ENCODE peak calls at places on chromosomes 2 and 18, in five cellular contexts. U is NCI-H69, Y is renal cortical epithelial cell, V is A172, J is A549. N is an unnamed sample.

GRCh38 chr2:129366263-129366662 is 613.2 kb upstream of the RAB6C start:
- DNase-seq in J (no peak), Y (no peak), V (no peak), U (no peak), N (no peak)

GRCh38 chr2:227861011-227861410 is 10.4 kb upstream of the DAW1 start:
- DNase-seq in U (no peak), J (no peak), Y (no peak), V (no peak), N (no peak)

GRCh38 chr2:237474931-237475703 is 11.9 kb upstream of the MLPH start:
- DNase-seq in Y (peak), V (peak), J (peak), U (peak), N (peak)

GRCh38 chr18:45526120-45526841 is 89.0 kb upstream of the SLC14A2 start:
- DNase-seq in V (no peak), U (peak), J (no peak), Y (no peak), N (peak)

GRCh38 chr2:98348066-98348561 is 1.9 kb downstream of the CNGA3 start:
- DNase-seq in J (no peak), U (peak), V (no peak), Y (no peak), N (peak)

GRCh38 chr2:215624423-215624829 is 188.6 kb upstream of the FN1 start:
- DNase-seq in V (no peak), J (no peak), Y (peak), U (peak), N (no peak)

GRCh38 chr18:22494771-22495170 is 77.1 kb upstream of the CTAGE1 start:
- DNase-seq in U (no peak), J (no peak), Y (no peak), V (peak), N (no peak)

GRCh38 chr2:118032169-118033013 is 18.5 kb upstream of the CCDC93 start:
- DNase-seq in J (peak), V (peak), Y (peak), U (peak), N (peak)

GRCh38 chr2:173740639-173741038 is 224.5 kb downstream of the SP3 start:
- DNase-seq in J (no peak), Y (no peak), U (no peak), V (no peak), N (no peak)

GRCh38 chr2:29053680-29054400 is 20.5 kb downstream of the PCARE start:
- DNase-seq in U (peak), V (no peak), Y (no peak), J (no peak), N (peak)

GRCh38 chr2:237650455-237650850 is 23.1 kb downstream of the LRRFIP1 start:
- DNase-seq in V (no peak), J (no peak), Y (no peak), U (no peak), N (no peak)

GRCh38 chr2:60973705-60974104 is 43.8 kb upstream of the PEX13 start:
- DNase-seq in Y (no peak), V (no peak), U (no peak), J (no peak), N (no peak)

GRCh38 chr18:76708036-76708726 is 114.2 kb upstream of the ZNF236 start:
- DNase-seq in V (no peak), Y (no peak), J (no peak), U (no peak), N (peak)

GRCh38 chr2:134508396-134508795 is 210.4 kb downstream of the TMEM163 start:
- DNase-seq in V (no peak), U (peak), Y (no peak), J (no peak), N (no peak)

GRCh38 chr2:30374380-30374779 is 72.7 kb upstream of the LCLAT1 start:
- DNase-seq in V (no peak), Y (no peak), J (no peak), U (no peak), N (no peak)

GRCh38 chr2:147456729-147457128 is 388.1 kb upstream of the ACVR2A start:
- DNase-seq in U (peak), V (no peak), Y (no peak), J (no peak), N (no peak)

GRCh38 chr2:231413921-231414476 is 18.5 kb downstream of the B3GNT7 start:
- DNase-seq in V (no peak), Y (no peak), U (no peak), J (no peak), N (no peak)

GRCh38 chr2:58122540-58122939 is 75.9 kb downstream of the VRK2 start:
- DNase-seq in U (no peak), V (no peak), Y (no peak), J (no peak), N (no peak)

GRCh38 chr2:3867451-3867850 is 164.1 kb downstream of the DCDC2C start:
- DNase-seq in V (no peak), U (no peak), Y (no peak), J (no peak), N (peak)

GRCh38 chr2:72023678-72024390 is 123.8 kb downstream of the CYP26B1 start:
- DNase-seq in Y (no peak), U (no peak), J (no peak), V (no peak), N (no peak)

GRCh38 chr18:48621240-48621639 is 82.4 kb downstream of the CTIF start:
- DNase-seq in U (no peak), J (peak), Y (peak), V (peak), N (no peak)

GRCh38 chr18:24764766-24765165 is 304.3 kb downstream of the HRH4 start:
- DNase-seq in V (no peak), Y (no peak), U (no peak), J (no peak), N (no peak)

GRCh38 chr2:205872716-205873115 is 190.4 kb downstream of the NRP2 start:
- DNase-seq in J (no peak), V (no peak), U (no peak), Y (no peak), N (no peak)

GRCh38 chr2:40433739-40434138 is 18.2 kb downstream of the SLC8A1 start:
- DNase-seq in J (no peak), Y (no peak), V (peak), U (no peak), N (no peak)

GRCh38 chr18:32980896-32981295 is 208.1 kb upstream of the KLHL14 start:
- DNase-seq in J (no peak), U (peak), V (no peak), Y (no peak), N (no peak)

GRCh38 chr2:216285641-216286156 is 86.6 kb downstream of the MARCHF4 start:
- DNase-seq in Y (peak), V (no peak), U (peak), J (no peak), N (no peak)

GRCh38 chr18:34492652-34493051 is 217.4 kb upstream of the DTNA start:
- DNase-seq in V (no peak), Y (peak), U (peak), J (no peak), N (peak)

GRCh38 chr2:9681427-9681817 is 50.6 kb upstream of the YWHAQ start:
- DNase-seq in J (no peak), V (no peak), Y (no peak), U (no peak), N (no peak)

GRCh38 chr2:69118609-69119008 is 105.6 kb downstream of the ANTXR1 start:
- DNase-seq in Y (no peak), U (no peak), J (no peak), V (no peak), N (no peak)

GRCh38 chr2:160667811-160668210 is 174.2 kb upstream of the RBMS1 start:
- DNase-seq in Y (no peak), V (no peak), U (no peak), J (no peak), N (no peak)

GRCh38 chr2:95377216-95377530 is 25.3 kb upstream of the FAHD2A start:
- DNase-seq in U (no peak), V (no peak), J (no peak), Y (no peak), N (no peak)

GRCh38 chr2:219727771-219728429 is 100.5 kb downstream of the SLC4A3 start:
- DNase-seq in J (no peak), V (peak), Y (no peak), U (no peak), N (no peak)